ENCODE peak calls at places on chromosome 18, in seven cellular contexts. One of them, this sample, is unnamed.

GRCh38 chr18:4547126-4547525 is 92.0 kb upstream of the DLGAP1 start:
- DNase-seq in caudate nucleus: no peak
- DNase-seq in mucosa of gallbladder: no peak
- DNase-seq in Daoy: no peak
- DNase-seq in stimulated activated CD4-positive, alpha-beta T cell treated with anti-CD3 and anti-CD28 coated beads, Interleukin-12 subunit alpha, Interleukin-12 subunit beta, amount 100 ng/mL, for 4 hours: no peak
- DNase-seq in NCI-H345: no peak
- DNase-seq in K562: no peak
- DNase-seq in this sample: no peak

GRCh38 chr18:37565138-37565984 is at the start of gene CELF4:
- DNase-seq in stimulated activated CD4-positive, alpha-beta T cell treated with anti-CD3 and anti-CD28 coated beads, Interleukin-12 subunit alpha, Interleukin-12 subunit beta, amount 100 ng/mL, for 4 hours: no peak
- DNase-seq in caudate nucleus: peak; percentile 63
- DNase-seq in Daoy: peak; percentile 23
- DNase-seq in K562: no peak
- DNase-seq in NCI-H345: peak; percentile 77
- DNase-seq in mucosa of gallbladder: no peak
- DNase-seq in this sample: no peak

GRCh38 chr18:48571619-48572384 is 33.0 kb downstream of the CTIF start:
- DNase-seq in stimulated activated CD4-positive, alpha-beta T cell treated with anti-CD3 and anti-CD28 coated beads, Interleukin-12 subunit alpha, Interleukin-12 subunit beta, amount 100 ng/mL, for 4 hours: no peak
- DNase-seq in NCI-H345: no peak
- DNase-seq in mucosa of gallbladder: no peak
- DNase-seq in K562: no peak
- DNase-seq in Daoy: no peak
- DNase-seq in caudate nucleus: no peak
- DNase-seq in this sample: no peak

GRCh38 chr18:44731866-44732555 is 51.3 kb downstream of the SETBP1 start:
- DNase-seq in stimulated activated CD4-positive, alpha-beta T cell treated with anti-CD3 and anti-CD28 coated beads, Interleukin-12 subunit alpha, Interleukin-12 subunit beta, amount 100 ng/mL, for 4 hours: no peak
- DNase-seq in Daoy: no peak
- DNase-seq in mucosa of gallbladder: no peak
- DNase-seq in caudate nucleus: no peak
- DNase-seq in K562: no peak
- DNase-seq in NCI-H345: no peak
- DNase-seq in this sample: no peak

GRCh38 chr18:79570266-79571201 is 109.1 kb upstream of the CTDP1 start:
- DNase-seq in mucosa of gallbladder: no peak
- DNase-seq in stimulated activated CD4-positive, alpha-beta T cell treated with anti-CD3 and anti-CD28 coated beads, Interleukin-12 subunit alpha, Interleukin-12 subunit beta, amount 100 ng/mL, for 4 hours: no peak
- DNase-seq in NCI-H345: peak; percentile 22
- DNase-seq in caudate nucleus: no peak
- DNase-seq in K562: no peak
- DNase-seq in Daoy: peak; percentile 80
- DNase-seq in this sample: no peak

GRCh38 chr18:75208055-75208835 is 694 bp downstream of the PTGR3 start:
- DNase-seq in mucosa of gallbladder: peak; percentile 41
- DNase-seq in stimulated activated CD4-positive, alpha-beta T cell treated with anti-CD3 and anti-CD28 coated beads, Interleukin-12 subunit alpha, Interleukin-12 subunit beta, amount 100 ng/mL, for 4 hours: peak; percentile 40
- DNase-seq in NCI-H345: peak; percentile 61
- DNase-seq in caudate nucleus: peak; percentile 60
- DNase-seq in K562: peak; percentile 63
- DNase-seq in Daoy: peak; percentile 57
- DNase-seq in this sample: peak; percentile 43

GRCh38 chr18:63208676-63209075 is 110.9 kb downstream of the BCL2 start:
- DNase-seq in mucosa of gallbladder: no peak
- DNase-seq in stimulated activated CD4-positive, alpha-beta T cell treated with anti-CD3 and anti-CD28 coated beads, Interleukin-12 subunit alpha, Interleukin-12 subunit beta, amount 100 ng/mL, for 4 hours: no peak
- DNase-seq in K562: no peak
- DNase-seq in NCI-H345: peak; percentile 13
- DNase-seq in caudate nucleus: no peak
- DNase-seq in Daoy: no peak
- DNase-seq in this sample: no peak

GRCh38 chr18:8400193-8400752 is 209.0 kb upstream of the RAB12 start:
- DNase-seq in stimulated activated CD4-positive, alpha-beta T cell treated with anti-CD3 and anti-CD28 coated beads, Interleukin-12 subunit alpha, Interleukin-12 subunit beta, amount 100 ng/mL, for 4 hours: no peak
- DNase-seq in K562: no peak
- DNase-seq in mucosa of gallbladder: no peak
- DNase-seq in NCI-H345: no peak
- DNase-seq in Daoy: no peak
- DNase-seq in caudate nucleus: no peak
- DNase-seq in this sample: no peak

GRCh38 chr18:6836331-6836730 is 106.8 kb downstream of the ARHGAP28 start:
- DNase-seq in K562: peak; percentile 56
- DNase-seq in mucosa of gallbladder: no peak
- DNase-seq in stimulated activated CD4-positive, alpha-beta T cell treated with anti-CD3 and anti-CD28 coated beads, Interleukin-12 subunit alpha, Interleukin-12 subunit beta, amount 100 ng/mL, for 4 hours: no peak
- DNase-seq in caudate nucleus: no peak
- DNase-seq in NCI-H345: no peak
- DNase-seq in Daoy: peak; percentile 5
- DNase-seq in this sample: no peak

This sample was measured in AML-193.